ENCODE peak calls at places on chromosomes 13 and 19, in nine cellular contexts. P is GM23248, X is neuronal stem cell, D is fibroblast of lung, V is NT2/D1, G is IMR-90, U is keratinocyte, H is astrocyte, S is mammary epithelial cell. W is an unnamed sample. For H3K36me3 and H3K4me1, the result is how much of the 10 kb centered on the place peaks cover.

GRCh38 chr13:94656766-94657165 is 55.1 kb downstream of the GPR180 start:
- DNase-seq in P (peak), X (no peak), D (peak), V (no peak), G (peak), U (peak), H (peak), S (peak), W (peak)

GRCh38 chr13:92843549-92843948 is 383.1 kb upstream of the GPC6 start:
- DNase-seq in P (peak), X (no peak), D (peak), V (no peak), G (peak), U (no peak), H (peak), S (peak), W (peak)

GRCh38 chr13:52162279-52163101 is 3.1 kb upstream of the NEK3 start:
- DNase-seq in P (peak), X (peak), D (peak), V (no peak), G (peak), U (no peak), H (peak), S (peak), W (peak)

GRCh38 chr19:33388817-33389573 is 15.5 kb downstream of the CEBPG start:
- DNase-seq in P (no peak), X (no peak), D (no peak), V (no peak), G (no peak), U (no peak), H (no peak), S (no peak), W (no peak)

GRCh38 chr19:7917292-7918061 is 2.7 kb upstream of the SNAPC2 start:
- DNase-seq in P (peak), X (no peak), D (peak), V (no peak), G (peak), U (no peak), H (peak), S (no peak), W (peak)

GRCh38 chr19:7679017-7679720 is 1.5 kb upstream of the TRAPPC5 start:
- DNase-seq in P (no peak), X (no peak), D (no peak), V (no peak), G (no peak), U (no peak), H (no peak), S (no peak), W (no peak)

GRCh38 chr13:45564108-45564507 is 51.4 kb downstream of the ERICH6B start:
- DNase-seq in P (peak), X (peak), D (peak), V (no peak), G (peak), U (no peak), H (peak), S (peak), W (peak)

GRCh38 chr13:40023608-40024577 is 368.4 kb downstream of the COG6 start:
- DNase-seq in P (peak), X (no peak), D (no peak), V (no peak), G (no peak), U (no peak), H (no peak), S (no peak), W (no peak)

GRCh38 chr19:39084732-39085080 is 538 bp downstream of the ACP7 start:
- DNase-seq in P (peak), X (no peak), D (no peak), V (no peak), G (no peak), U (no peak), H (no peak), S (no peak), W (no peak)

GRCh38 chr19:3324405-3324856 is 42.0 kb upstream of the NFIC start:
- DNase-seq in P (no peak), X (no peak), D (no peak), V (no peak), G (no peak), U (no peak), H (no peak), S (no peak), W (peak)

GRCh38 chr13:34913040-34913439 is 29.0 kb upstream of the NBEA start:
- DNase-seq in P (peak), X (peak), D (peak), V (peak), G (no peak), U (no peak), H (no peak), S (no peak), W (peak)

GRCh38 chr13:39450176-39450575 is 152.8 kb downstream of the LHFPL6 start:
- DNase-seq in P (no peak), X (no peak), D (no peak), V (no peak), G (no peak), U (no peak), H (no peak), S (no peak), W (no peak)

GRCh38 chr19:29614780-29615179 is 8.7 kb downstream of the POP4 start:
- DNase-seq in P (no peak), X (no peak), D (no peak), V (no peak), G (no peak), U (no peak), H (no peak), S (no peak), W (no peak)
- H3K36me3 ChIP-seq in P (under half), X (under half), D (under half), V (half or more), G (under half), U (under half), H (under half), S (under half), W (half or more)

GRCh38 chr19:6534451-6535093 is 3.7 kb downstream of the TNFSF9 start:
- DNase-seq in P (no peak), X (no peak), D (no peak), V (no peak), G (no peak), U (no peak), H (no peak), S (no peak), W (no peak)
- H3K4me1 ChIP-seq in P (under half), X (under half), D (under half), V (under half), G (under half), U (under half), H (under half), S (under half), W (under half)

GRCh38 chr19:45472557-45473365 is 5.0 kb downstream of the FOSB start:
- DNase-seq in P (peak), X (no peak), D (no peak), V (no peak), G (no peak), U (no peak), H (no peak), S (no peak), W (peak)
- H3K9ac ChIP-seq in P (no peak), X (no peak), D (no peak), V (no peak), G (peak), U (no peak), H (peak), S (no peak), W (no peak)

GRCh38 chr19:48452255-48452654 is 3.1 kb upstream of the KCNJ14 start:
- DNase-seq in P (no peak), X (no peak), D (no peak), V (no peak), G (no peak), U (no peak), H (no peak), S (no peak), W (no peak)

GRCh38 chr19:48450441-48450840 is 4.7 kb downstream of the GRWD1 start:
- DNase-seq in P (no peak), X (no peak), D (no peak), V (no peak), G (no peak), U (no peak), H (no peak), S (no peak), W (no peak)

GRCh38 chr19:48454150-48454730 is 1.1 kb upstream of the KCNJ14 start:
- DNase-seq in P (no peak), X (no peak), D (no peak), V (no peak), G (no peak), U (no peak), H (no peak), S (no peak), W (no peak)

GRCh38 chr19:48450863-48451262 is 4.5 kb upstream of the KCNJ14 start:
- DNase-seq in P (no peak), X (no peak), D (no peak), V (no peak), G (no peak), U (no peak), H (no peak), S (no peak), W (no peak)

GRCh38 chr19:48452656-48453480 is 2.5 kb upstream of the KCNJ14 start:
- DNase-seq in P (no peak), X (no peak), D (peak), V (no peak), G (no peak), U (no peak), H (no peak), S (no peak), W (no peak)
- H3K36me3 ChIP-seq in P (under half), X (under half), D (under half), V (half or more), G (half or more), U (under half), H (under half), S (under half), W (half or more)

GRCh38 chr19:12938054-12938535 is 314 bp upstream of the CALR start:
- DNase-seq in P (peak), X (peak), D (peak), V (peak), G (peak), U (peak), H (peak), S (peak), W (peak)
- H3K4me1 ChIP-seq in P (under half), X (under half), D (under half), V (under half), G (under half), U (under half), H (under half), S (under half), W (under half)

DNA sequence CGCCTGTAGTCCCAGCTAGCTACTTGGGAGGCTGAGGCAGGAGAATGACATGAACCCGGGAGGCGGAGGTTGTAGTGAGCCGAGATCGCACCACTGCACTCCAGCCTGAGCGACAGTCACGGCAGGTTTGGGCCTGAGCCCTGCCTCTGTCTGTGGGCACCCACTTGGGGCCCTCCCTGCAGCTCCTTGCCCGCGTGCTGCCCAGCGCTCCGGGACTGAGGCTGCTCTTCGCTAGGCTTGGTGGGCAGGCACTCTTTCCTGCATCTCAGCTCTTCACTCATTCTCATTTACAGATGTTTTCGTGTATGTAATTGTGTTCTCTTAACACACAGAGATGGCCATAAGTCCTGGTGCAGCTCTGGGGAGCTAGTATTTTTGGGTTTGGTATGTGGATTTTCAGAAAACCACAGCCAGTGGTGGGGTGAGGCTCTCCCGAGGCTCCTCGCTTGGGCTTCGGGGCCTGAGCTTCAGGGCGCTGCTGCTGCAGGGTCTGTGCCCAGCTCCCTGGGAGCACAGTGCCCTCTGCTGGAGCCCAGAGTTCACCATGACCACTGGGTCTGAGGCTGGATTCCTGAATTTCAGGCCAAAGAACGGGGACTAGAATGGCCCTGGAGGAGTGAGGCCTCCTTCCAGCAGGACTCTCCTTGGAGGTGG is 15.2 kb downstream of the UPF1 start:
- DNase-seq in P (peak), X (peak), D (peak), V (peak), G (peak), U (no peak), H (peak), S (peak), W (peak)
- H3K9ac ChIP-seq in P (peak), X (peak), D (peak), V (peak), G (no peak), U (no peak), H (no peak), S (no peak), W (peak)